ENCODE peak calls at places on chromosomes 16 and 17, in five cellular contexts. R, X, L, B and C are unnamed samples.

GRCh38 chr17:83110755-83111154 is 31.3 kb downstream of the METRNL start:
- DNase-seq in R (no peak), X (no peak), L (no peak), B (no peak), C (no peak)

GRCh38 chr17:27559996-27560481 is 70.9 kb upstream of the LGALS9 start:
- DNase-seq in R (no peak), X (no peak), L (no peak), B (no peak), C (no peak)

GRCh38 chr17:64773836-64774761 is 112.0 kb upstream of the SMURF2 start:
- DNase-seq in R (peak), X (peak), L (peak), B (no peak), C (peak)

GRCh38 chr16:49181812-49182211 is 99.8 kb downstream of the CBLN1 start:
- DNase-seq in R (no peak), X (no peak), L (no peak), B (no peak), C (no peak)

GRCh38 chr17:67478266-67479118 is 101.4 kb downstream of the PITPNC1 start:
- DNase-seq in R (no peak), X (no peak), L (no peak), B (no peak), C (no peak)

GRCh38 chr16:23827245-23827543 is 8.6 kb upstream of the PRKCB start:
- DNase-seq in R (no peak), X (no peak), L (no peak), B (no peak), C (no peak)

GRCh38 chr16:66299349-66299748 is 67.1 kb upstream of the CDH5 start:
- DNase-seq in R (no peak), X (no peak), L (no peak), B (no peak), C (no peak)

GRCh38 chr16:751152-752007 is 9.2 kb upstream of the MSLN start:
- DNase-seq in R (no peak), X (no peak), L (no peak), B (no peak), C (no peak)

GRCh38 chr16:50265260-50265659 is 1.1 kb upstream of the ADCY7 start:
- DNase-seq in R (no peak), X (peak), L (peak), B (no peak), C (no peak)

GRCh38 chr16:26578748-26579147 is 488.0 kb upstream of the C16orf82 start:
- DNase-seq in R (no peak), X (no peak), L (no peak), B (no peak), C (no peak)

GRCh38 chr17:72510454-72511016 is 389.7 kb downstream of the SOX9 start:
- DNase-seq in R (no peak), X (no peak), L (no peak), B (peak), C (no peak)

GRCh38 chr17:49603720-49604119 is 28.0 kb downstream of the NXPH3 start:
- DNase-seq in R (no peak), X (no peak), L (no peak), B (no peak), C (no peak)

GRCh38 chr17:67203818-67204217 is 41.2 kb downstream of the HELZ start:
- DNase-seq in R (no peak), X (no peak), L (no peak), B (no peak), C (no peak)

GRCh38 chr17:40241435-40241834 is 22.3 kb downstream of the WIPF2 start:
- DNase-seq in R (no peak), X (no peak), L (no peak), B (no peak), C (no peak)

GRCh38 chr16:67563708-67564468 is 1.6 kb downstream of the CTCF start:
- DNase-seq in R (no peak), X (peak), L (no peak), B (no peak), C (no peak)

GRCh38 chr16:10332301-10332700 is 53.6 kb upstream of the ATF7IP2 start:
- DNase-seq in R (no peak), X (peak), L (no peak), B (no peak), C (no peak)

GRCh38 chr17:76721463-76721862 is 4.9 kb downstream of the JMJD6 start:
- DNase-seq in R (no peak), X (no peak), L (no peak), B (no peak), C (no peak)

GRCh38 chr16:745739-746138 is 4.9 kb upstream of the CIAO3 start:
- DNase-seq in R (peak), X (no peak), L (peak), B (no peak), C (peak)

GRCh38 chr16:83701494-83701893 is 106.3 kb upstream of the HSBP1 start:
- DNase-seq in R (peak), X (peak), L (peak), B (no peak), C (peak)

GRCh38 chr17:8832711-8833352 is 33.7 kb upstream of the MFSD6L start:
- DNase-seq in R (peak), X (no peak), L (peak), B (no peak), C (peak)

GRCh38 chr17:79388556-79389295 is 222.1 kb downstream of the RBFOX3 start:
- DNase-seq in R (peak), X (peak), L (peak), B (no peak), C (peak)

GRCh38 chr17:74528491-74529199 is 2.6 kb downstream of the CD300LB start:
- DNase-seq in R (no peak), X (no peak), L (no peak), B (peak), C (no peak)

GRCh38 chr16:54632322-54632721 is 298.3 kb upstream of the IRX5 start:
- DNase-seq in R (no peak), X (no peak), L (no peak), B (no peak), C (no peak)

GRCh38 chr17:32503251-32504165 is 16.7 kb downstream of the CDK5R1 start:
- DNase-seq in R (no peak), X (no peak), L (no peak), B (peak), C (no peak)

GRCh38 chr16:49338867-49339266 is 34.7 kb upstream of the C16orf78 start:
- DNase-seq in R (no peak), X (no peak), L (no peak), B (no peak), C (no peak)

DNA sequence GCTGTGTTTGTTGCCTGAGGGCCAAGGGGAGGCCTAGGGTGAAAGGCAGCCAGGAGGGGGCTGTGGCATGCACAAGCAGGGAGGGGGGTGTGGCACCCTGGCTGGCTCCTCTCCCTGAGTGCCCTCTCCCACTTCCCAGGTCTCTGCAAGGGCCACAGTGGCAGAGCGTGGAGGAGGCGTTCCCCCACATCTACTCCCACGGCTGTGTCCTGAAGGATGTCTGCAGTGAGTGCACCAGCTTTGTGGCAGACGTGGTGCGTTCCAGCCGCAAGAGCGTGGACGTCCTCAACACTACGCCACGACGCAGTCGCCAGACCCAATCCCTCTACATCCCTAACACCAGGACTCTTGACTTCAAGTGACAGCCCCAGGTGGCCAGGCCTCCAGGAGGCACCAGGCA is 3.5 kb upstream of the TCF25 start:
- DNase-seq in R (no peak), X (no peak), L (no peak), B (no peak), C (no peak)
- TF ChIP-seq MAX in R (no peak), X (no peak), L (no peak), B (no peak), C (no peak)

GRCh38 chr17:19769946-19770652 is 22.0 kb upstream of the ALDH3A1 start:
- DNase-seq in R (peak), X (no peak), L (no peak), B (no peak), C (no peak)
- TF ChIP-seq CREB1 in R (no peak), X (no peak), L (no peak), B (no peak), C (no peak)

GRCh38 chr16:69169607-69170352 is 17.2 kb upstream of the SNTB2 start:
- DNase-seq in R (no peak), X (no peak), L (no peak), B (no peak), C (no peak)

GRCh38 chr16:69169051-69169450 is 17.9 kb upstream of the SNTB2 start:
- DNase-seq in R (no peak), X (no peak), L (no peak), B (no peak), C (no peak)

GRCh38 chr16:69166946-69167930 is 19.7 kb upstream of the SNTB2 start:
- DNase-seq in R (no peak), X (no peak), L (no peak), B (no peak), C (no peak)

GRCh38 chr16:69165584-69165983 is 21.4 kb upstream of the SNTB2 start:
- DNase-seq in R (no peak), X (no peak), L (no peak), B (no peak), C (no peak)

DNA sequence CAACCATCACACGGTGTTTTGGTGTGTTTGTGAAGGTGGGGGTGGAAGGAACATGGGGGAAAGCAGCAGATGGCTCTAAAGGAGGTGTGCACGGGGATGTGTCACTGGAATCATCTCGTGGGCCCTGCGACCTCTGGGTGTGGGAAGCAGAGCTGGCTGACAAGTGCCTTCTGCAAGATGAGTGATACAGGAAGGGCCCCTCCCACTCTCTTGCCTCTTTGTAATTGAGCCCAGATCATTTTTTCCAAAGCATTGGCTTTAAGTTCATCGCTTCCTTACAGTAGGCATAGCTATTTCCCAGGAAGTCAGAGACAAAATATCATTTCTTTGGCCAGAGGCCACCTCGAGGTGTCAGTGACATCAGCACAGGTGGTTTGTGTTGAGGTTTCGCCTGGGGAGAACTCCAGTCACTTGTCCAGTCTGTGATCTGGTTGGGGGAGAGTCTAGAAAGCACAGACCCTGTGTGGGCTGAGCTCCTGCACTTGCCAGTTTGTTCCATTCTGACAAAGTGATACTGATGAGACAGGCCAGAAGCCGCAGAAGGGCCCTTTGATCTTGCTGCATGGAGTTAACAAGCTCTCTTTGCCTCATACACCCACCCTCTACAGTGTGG is 20.6 kb upstream of the SNTB2 start:
- DNase-seq in R (no peak), X (no peak), L (no peak), B (no peak), C (no peak)
- TF ChIP-seq MAX in R (no peak), X (no peak), L (no peak), B (no peak), C (no peak)

DNA sequence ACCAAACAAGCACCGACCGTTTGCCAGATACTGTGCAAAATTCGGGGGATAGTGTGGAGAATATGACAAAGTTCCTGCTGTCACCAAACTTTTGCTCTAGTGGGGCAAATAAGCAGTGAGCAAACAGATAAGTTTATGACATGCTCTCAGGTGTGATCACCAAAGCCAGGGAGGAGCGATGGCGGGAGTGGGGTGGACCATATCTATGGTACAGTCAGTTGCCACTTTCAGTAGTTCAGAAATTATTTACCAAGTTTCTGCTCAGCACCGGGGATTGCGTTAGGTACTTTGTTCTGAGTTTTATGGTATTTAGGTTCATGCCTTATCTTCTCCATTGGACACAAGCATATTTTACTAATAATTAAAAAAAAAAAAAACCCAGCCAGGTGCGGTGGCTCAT is 11.9 kb downstream of the MSI2 start:
- DNase-seq in R (no peak), X (no peak), L (no peak), B (no peak), C (no peak)
- TF ChIP-seq CREB1 in R (no peak), X (no peak), L (no peak), B (no peak), C (no peak)

GRCh38 chr16:27918755-27919154 is 144.8 kb downstream of the GSG1L start:
- DNase-seq in R (no peak), X (no peak), L (no peak), B (no peak), C (no peak)
- TF ChIP-seq MAX in R (no peak), X (no peak), L (no peak), B (no peak), C (no peak)

DNA sequence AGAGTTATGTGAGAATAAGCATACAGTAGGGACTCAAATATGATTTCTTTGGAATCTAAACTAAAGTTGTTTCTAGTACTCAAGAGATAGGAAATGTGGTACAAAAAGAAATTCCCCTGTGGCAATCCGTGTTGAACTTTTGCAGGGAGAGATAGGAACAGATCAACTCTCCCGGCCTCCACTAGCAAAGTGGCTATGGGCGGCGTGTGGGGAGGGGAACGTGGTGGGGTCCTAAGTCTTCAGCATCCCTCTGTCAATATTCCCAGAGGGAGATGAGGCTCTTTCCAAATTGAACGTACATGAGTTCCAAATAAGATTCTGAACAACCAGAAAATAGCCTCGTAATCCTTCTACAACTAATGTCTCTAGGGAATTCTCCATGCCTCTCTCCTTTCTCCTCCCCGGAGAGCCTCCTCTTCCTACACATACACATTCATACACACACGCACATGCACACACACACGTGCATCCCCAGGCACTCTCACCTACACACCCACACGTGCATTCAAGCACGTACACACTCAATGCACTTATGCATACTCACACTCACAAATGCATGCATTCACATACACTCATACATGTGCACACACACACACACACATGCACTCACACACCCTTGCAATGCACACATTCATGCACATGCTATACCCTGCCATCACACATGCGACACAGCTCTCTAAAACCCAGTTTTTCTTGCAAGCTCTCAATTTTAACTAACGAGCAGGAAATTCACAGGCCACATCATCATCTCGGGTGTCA is 244.8 kb downstream of the MAF start:
- DNase-seq in R (no peak), X (no peak), L (no peak), B (no peak), C (no peak)
- TF ChIP-seq CREB1 in R (no peak), X (no peak), L (no peak), B (no peak), C (no peak)